ENCODE peak calls at places on chromosome 6, in seven cellular contexts. P is WTC11, L is HCT116, A is HEK293T, H is H1, O is GM12878, B is K562. C is an unnamed sample.

GRCh38 chr6:151288711-151289398 is 49.1 kb downstream of the AKAP12 start:
- DNase-seq in P (no peak), L (no peak), A (peak; percentile 36), H (no peak), O (no peak), B (no peak), C (no peak)

GRCh38 chr6:18467741-18468140 is 80.6 kb downstream of the RNF144B start:
- DNase-seq in P (no peak), L (no peak), A (no peak), H (no peak), O (no peak), B (no peak), C (no peak)

GRCh38 chr6:69622230-69622629 is 174.6 kb downstream of the LMBRD1 start:
- DNase-seq in P (no peak), L (no peak), A (no peak), H (no peak), O (no peak), B (peak; percentile 52), C (no peak)

GRCh38 chr6:6686748-6687601 is 98.5 kb downstream of the LY86 start:
- DNase-seq in P (peak; percentile 99), L (peak; percentile 93), A (peak; percentile 98), H (peak; percentile 97), O (no peak), B (peak; percentile 100), C (peak; percentile 91)

GRCh38 chr6:44012078-44012493 is 115.2 kb downstream of the MRPL14 start:
- DNase-seq in P (no peak), L (no peak), A (no peak), H (no peak), O (no peak), B (peak; percentile 40), C (no peak)

GRCh38 chr6:52834481-52834880 is 6.1 kb downstream of the GSTA5 start:
- DNase-seq in P (no peak), L (no peak), A (no peak), H (no peak), O (no peak), B (no peak), C (no peak)

GRCh38 chr6:47681201-47681990 is 17.0 kb upstream of the ADGRF4 start:
- DNase-seq in P (no peak), L (no peak), A (no peak), H (no peak), O (no peak), B (no peak), C (no peak)

GRCh38 chr6:134882426-134883038 is 67.4 kb downstream of the ALDH8A1 start:
- DNase-seq in P (peak; percentile 73), L (peak; percentile 44), A (peak; percentile 76), H (peak; percentile 72), O (no peak), B (peak; percentile 62), C (peak; percentile 43)

GRCh38 chr6:132410840-132411239 is 9.6 kb upstream of the MOXD1 start:
- DNase-seq in P (no peak), L (no peak), A (no peak), H (no peak), O (no peak), B (no peak), C (no peak)

GRCh38 chr6:110472739-110473138 is 3.7 kb downstream of the SLC22A16 start:
- DNase-seq in P (no peak), L (no peak), A (no peak), H (no peak), O (no peak), B (no peak), C (no peak)

GRCh38 chr6:5786321-5787053 is 220.2 kb downstream of the NRN1 start:
- DNase-seq in P (no peak), L (no peak), A (no peak), H (no peak), O (no peak), B (no peak), C (no peak)

GRCh38 chr6:7541175-7542064 is at the start of gene DSP:
- DNase-seq in P (peak; percentile 72), L (peak; percentile 48), A (peak; percentile 65), H (peak; percentile 83), O (no peak), B (peak; percentile 25), C (peak; percentile 96)

GRCh38 chr6:14771026-14771425 is 474.8 kb upstream of the JARID2 start:
- DNase-seq in P (no peak), L (no peak), A (no peak), H (no peak), O (no peak), B (no peak), C (no peak)

GRCh38 chr6:14772188-14772587 is 473.7 kb upstream of the JARID2 start:
- DNase-seq in P (no peak), L (no peak), A (no peak), H (no peak), O (no peak), B (no peak), C (no peak)

GRCh38 chr6:14770572-14770971 is 475.3 kb upstream of the JARID2 start:
- DNase-seq in P (no peak), L (no peak), A (no peak), H (no peak), O (no peak), B (no peak), C (no peak)

GRCh38 chr6:14776307-14776706 is 469.6 kb upstream of the JARID2 start:
- DNase-seq in P (no peak), L (no peak), A (no peak), H (no peak), O (no peak), B (no peak), C (no peak)

GRCh38 chr6:14775528-14775927 is 470.3 kb upstream of the JARID2 start:
- DNase-seq in P (no peak), L (no peak), A (no peak), H (no peak), O (no peak), B (no peak), C (no peak)
- TF ChIP-seq SP1 in P (no peak), L (no peak), A (no peak), H (no peak), O (no peak), B (no peak), C (no peak)

GRCh38 chr6:36028088-36028886 is 679 bp downstream of the MAPK14 start:
- DNase-seq in P (peak; percentile 23), L (no peak), A (peak; percentile 16), H (peak; percentile 61), O (no peak), B (peak; percentile 60), C (peak; percentile 46)

GRCh38 chr6:36025932-36026327 is 1.5 kb upstream of the SLC26A8 start:
- DNase-seq in P (no peak), L (no peak), A (no peak), H (no peak), O (no peak), B (peak; percentile 13), C (peak; percentile 57)

GRCh38 chr6:36027501-36028087 is at the start of gene MAPK14:
- DNase-seq in P (peak; percentile 99), L (peak; percentile 100), A (peak; percentile 97), H (peak; percentile 98), O (peak; percentile 96), B (peak; percentile 100), C (peak; percentile 100)

GRCh38 chr6:36024154-36024760 is at the start of gene SLC26A8:
- DNase-seq in P (peak; percentile 60), L (no peak), A (no peak), H (peak; percentile 70), O (no peak), B (no peak), C (no peak)

DNA sequence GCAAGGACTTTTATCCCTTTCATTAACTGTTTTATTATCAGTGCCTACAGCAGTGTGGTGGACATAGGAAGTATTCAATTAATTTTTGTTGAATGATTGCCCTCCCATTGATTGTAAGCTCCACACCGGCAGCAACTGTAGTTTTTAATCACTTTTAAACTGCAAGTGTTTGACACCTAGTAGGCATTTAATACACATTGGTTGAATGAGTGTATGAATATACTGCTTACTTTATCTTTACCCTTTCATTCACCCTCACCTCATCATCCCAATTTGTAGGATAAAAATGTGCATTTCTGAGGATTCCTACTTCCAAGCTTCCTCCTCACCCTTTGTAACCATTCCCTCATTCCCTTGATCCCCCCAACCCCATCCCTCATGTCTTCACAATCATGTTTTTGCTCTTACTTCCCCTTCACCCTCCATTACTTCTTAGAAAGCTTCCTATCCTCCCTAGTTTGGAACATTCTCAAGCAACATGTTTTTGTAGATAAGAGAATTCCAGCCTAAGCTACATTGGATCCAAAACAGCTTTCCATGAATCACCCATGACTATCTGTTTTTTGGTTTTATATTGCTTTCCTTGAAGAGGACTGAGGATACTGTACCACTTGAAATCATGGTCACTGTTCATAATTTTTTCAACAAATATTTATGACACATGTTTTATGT is 955 bp upstream of the SLC26A8 start:
- DNase-seq in P (no peak), L (no peak), A (no peak), H (no peak), O (no peak), B (peak; percentile 67), C (no peak)
- TF ChIP-seq SP1 in P (no peak), L (no peak), A (no peak), H (no peak), O (no peak), B (no peak), C (no peak)

GRCh38 chr6:30644769-30645168 is 2.2 kb upstream of the C6orf136 start:
- DNase-seq in P (no peak), L (no peak), A (no peak), H (no peak), O (no peak), B (no peak), C (no peak)

GRCh38 chr6:30645989-30646388 is 944 bp upstream of the C6orf136 start:
- DNase-seq in P (no peak), L (no peak), A (no peak), H (no peak), O (no peak), B (peak; percentile 73), C (no peak)

GRCh38 chr6:30647039-30647801 is at the start of gene C6orf136:
- DNase-seq in P (peak; percentile 78), L (peak; percentile 87), A (peak; percentile 97), H (peak; percentile 90), O (peak; percentile 75), B (peak; percentile 98), C (peak; percentile 91)

GRCh38 chr6:30647802-30648460 is 998 bp downstream of the C6orf136 start:
- DNase-seq in P (no peak), L (no peak), A (no peak), H (peak; percentile 86), O (no peak), B (peak; percentile 86), C (no peak)

DNA sequence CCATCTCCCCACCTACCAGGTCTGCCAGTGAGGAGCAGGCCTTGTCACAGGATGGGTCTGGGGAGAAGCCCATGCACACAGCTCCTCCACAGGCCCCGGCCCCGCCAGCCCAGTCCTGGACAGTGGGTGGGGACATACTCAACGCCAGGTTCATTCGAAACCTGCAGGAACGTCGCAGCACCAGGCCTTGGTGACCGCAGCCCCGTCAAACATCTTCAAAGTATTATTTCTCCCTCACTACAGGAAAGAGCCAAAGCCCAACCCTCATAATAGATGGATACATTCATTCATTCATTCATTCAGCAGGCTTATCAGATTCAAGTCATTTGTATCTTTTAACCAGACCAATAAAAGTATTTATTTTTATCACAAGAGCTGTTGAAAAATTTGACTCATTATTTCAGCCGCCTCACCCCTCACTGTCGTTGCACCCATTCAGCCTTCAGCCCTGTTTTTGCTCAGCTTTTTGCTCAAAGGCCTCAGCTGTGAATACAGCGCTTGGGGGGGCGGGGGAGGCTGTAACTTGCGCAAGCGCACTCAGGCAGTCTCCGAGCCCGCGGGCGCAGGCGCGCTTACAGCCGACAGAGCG is 389 bp upstream of the C6orf136 start:
- DNase-seq in P (peak; percentile 91), L (no peak), A (peak; percentile 27), H (peak; percentile 47), O (no peak), B (peak; percentile 66), C (no peak)
- TF ChIP-seq SP1 in P (no peak), L (no peak), A (no peak), H (no peak), O (no peak), B (no peak), C (no peak)

GRCh38 chr6:117270121-117270959 is 5.0 kb downstream of the VGLL2 start:
- DNase-seq in P (peak; percentile 61), L (no peak), A (no peak), H (peak; percentile 74), O (no peak), B (no peak), C (no peak)
- TF ChIP-seq SP1 in P (no peak), L (no peak), A (no peak), H (no peak), O (no peak), B (no peak), C (no peak)